ENCODE peak calls at places on chromosomes 7 and 10, in four cellular contexts. K is amygdala; V is HuH-7; T is stimulated activated CD4-positive, alpha-beta T cell treated with anti-CD3 and anti-CD28 coated beads, Interleukin-1b, Interleukin-23, amount 100 ng/mL, for 4 hours. U is an unnamed sample.

GRCh38 chr10:62980697-62981495 is 152.2 kb upstream of the NRBF2 start:
- DNase-seq in V (no peak), K (no peak), T (no peak), U (no peak)

GRCh38 chr10:48224979-48225560 is 49.4 kb downstream of the FRMPD2 start:
- DNase-seq in T (no peak), V (no peak), K (no peak), U (no peak)

GRCh38 chr10:15084502-15084922 is 4.1 kb downstream of the ACBD7 start:
- DNase-seq in T (no peak), V (peak; percentile 66), K (no peak), U (no peak)

GRCh38 chr10:61588770-61589211 is 73.9 kb upstream of the CABCOCO1 start:
- DNase-seq in K (no peak), V (no peak), T (no peak), U (no peak)

GRCh38 chr10:92207061-92207460 is 83.8 kb downstream of the CPEB3 start:
- DNase-seq in K (no peak), V (no peak), T (no peak), U (no peak)

GRCh38 chr10:84540022-84540616 is 211.7 kb downstream of the CCSER2 start:
- DNase-seq in K (no peak), T (no peak), V (no peak), U (no peak)

GRCh38 chr7:157831143-157831900 is 494.5 kb downstream of the DNAJB6 start:
- DNase-seq in T (no peak), V (no peak), K (no peak), U (no peak)

GRCh38 chr7:3028071-3028766 is 15.4 kb downstream of the CARD11 start:
- DNase-seq in T (no peak), V (no peak), K (no peak), U (no peak)

GRCh38 chr7:92837214-92837749 is 909 bp upstream of the CDK6 start:
- DNase-seq in T (no peak), V (no peak), K (no peak), U (no peak)

GRCh38 chr10:73519336-73519735 is 23.5 kb upstream of the PPP3CB start:
- DNase-seq in T (no peak), K (no peak), V (no peak), U (no peak)

GRCh38 chr10:99993994-99994689 is 15.6 kb downstream of the DNMBP start:
- DNase-seq in T (peak; percentile 23), V (no peak), K (no peak), U (peak; percentile 19)

GRCh38 chr10:108496131-108496530 is 1331.6 kb upstream of the SORCS1 start:
- DNase-seq in K (no peak), T (no peak), V (no peak), U (no peak)

GRCh38 chr10:7700577-7701125 is 2.5 kb upstream of the ITIH2 start:
- DNase-seq in T (no peak), K (no peak), V (peak; percentile 62), U (no peak)

GRCh38 chr7:50393076-50393475 is 57.1 kb downstream of the FIGNL1 start:
- DNase-seq in V (no peak), K (no peak), T (no peak), U (peak; percentile 23)

GRCh38 chr7:135884495-135885237 is 92.5 kb downstream of the MTPN start:
- DNase-seq in T (no peak), K (no peak), V (no peak), U (no peak)

GRCh38 chr10:42955493-42955889 is 121.4 kb upstream of the RET start:
- DNase-seq in T (no peak), V (no peak), K (no peak), U (no peak)

GRCh38 chr10:130857631-130858295 is 453.8 kb downstream of the TCERG1L start:
- DNase-seq in K (no peak), V (no peak), T (no peak), U (no peak)

GRCh38 chr7:129530881-129531391 is 28.6 kb downstream of the SMKR1 start:
- DNase-seq in K (no peak), T (peak; percentile 26), V (no peak), U (peak; percentile 28)

GRCh38 chr10:63553031-63553430 is 31.8 kb downstream of the REEP3 start:
- DNase-seq in K (no peak), T (no peak), V (no peak), U (no peak)

GRCh38 chr7:140719711-140720110 is 23.2 kb downstream of the NDUFB2 start:
- DNase-seq in T (no peak), V (no peak), K (no peak), U (no peak)

GRCh38 chr7:28793383-28793782 is 164.7 kb downstream of the TRIL start:
- DNase-seq in K (no peak), V (no peak), T (no peak), U (no peak)

GRCh38 chr10:86376403-86376802 is 9.8 kb upstream of the GRID1 start:
- DNase-seq in K (no peak), T (no peak), V (no peak), U (no peak)

GRCh38 chr7:126700807-126701604 is 551.7 kb downstream of the GRM8 start:
- DNase-seq in V (no peak), T (peak; percentile 12), K (no peak), U (peak; percentile 4)

GRCh38 chr10:133280391-133281059 is 3.9 kb upstream of the ADAM8 start:
- DNase-seq in T (no peak), K (no peak), V (no peak), U (no peak)

GRCh38 chr10:112767156-112767555 is 182.9 kb upstream of the TCF7L2 start:
- DNase-seq in V (no peak), T (no peak), K (no peak), U (no peak)

GRCh38 chr10:128060341-128060851 is 65.8 kb downstream of the MKI67 start:
- DNase-seq in K (no peak), V (no peak), T (no peak), U (no peak)

GRCh38 chr7:100170111-100170897 is 1.9 kb upstream of the GAL3ST4 start:
- DNase-seq in V (no peak), T (no peak), K (no peak), U (no peak)

GRCh38 chr7:105014725-105015630 is 973 bp downstream of the KMT2E start:
- DNase-seq in T (peak; percentile 17), V (peak; percentile 20), K (peak; percentile 77), U (peak; percentile 25)

GRCh38 chr7:117827861-117828260 is 45.4 kb downstream of the CTTNBP2 start:
- DNase-seq in K (no peak), T (no peak), V (no peak), U (no peak)

GRCh38 chr10:130169136-130169888 is 33.1 kb downstream of the GLRX3 start:
- DNase-seq in K (no peak), V (no peak), T (no peak), U (no peak)

GRCh38 chr7:139828880-139829653 is at the start of gene TBXAS1:
- DNase-seq in T (peak; percentile 4), K (no peak), V (peak; percentile 36), U (no peak)

GRCh38 chr10:68336952-68337351 is 4.2 kb upstream of the PBLD start:
- DNase-seq in V (no peak), T (no peak), K (no peak), U (no peak)

GRCh38 chr7:102097601-102098161 is 189.0 kb upstream of the SH2B2 start:
- DNase-seq in T (no peak), K (no peak), V (peak; percentile 46), U (no peak)

GRCh38 chr10:6364893-6365292 is 162.2 kb downstream of the PFKFB3 start:
- DNase-seq in T (no peak), V (no peak), K (no peak), U (no peak)

GRCh38 chr7:50450691-50451051 is 521 bp upstream of the FIGNL1 start:
- DNase-seq in T (no peak), V (peak; percentile 30), K (no peak), U (no peak)

GRCh38 chr10:24872790-24873182 is 79.6 kb downstream of the PRTFDC1 start:
- DNase-seq in T (no peak), V (no peak), K (no peak), U (no peak)

GRCh38 chr7:116258734-116259133 is 48.4 kb downstream of the TES start:
- DNase-seq in K (no peak), V (no peak), T (peak; percentile 13), U (peak; percentile 32)

GRCh38 chr7:116075351-116076145 is 45.0 kb upstream of the TFEC start:
- DNase-seq in T (no peak), V (no peak), K (no peak), U (no peak)

GRCh38 chr7:32462966-32463365 is 27.2 kb downstream of the LSM5 start:
- DNase-seq in T (no peak), K (no peak), V (no peak), U (no peak)

GRCh38 chr10:107689318-107689717 is 524.8 kb upstream of the SORCS1 start:
- DNase-seq in T (no peak), K (no peak), V (no peak), U (no peak)

U was measured in activated T-cell treated with anti-CD3 and anti-CD28 coated beads for 4 hours.